ENCODE peak calls at places on chromosomes 5 and 9, in seven cellular contexts. Z is psoas muscle; M is HCT116; K is adrenal gland; O is AG04450; W is A673; A is CD4-positive, CD25-positive, alpha-beta regulatory T cell. U is an unnamed sample.

GRCh38 chr9:3909966-3910650 is 384.3 kb upstream of the RFX3 start:
- DNase-seq in W (no peak), Z (no peak), O (no peak), A (no peak), M (no peak), K (no peak), U (no peak)

GRCh38 chr5:169157064-169157463 is 143.9 kb downstream of the SLIT3 start:
- DNase-seq in W (no peak), K (no peak), M (no peak), O (no peak), Z (no peak), A (no peak), U (no peak)

GRCh38 chr9:122418016-122418415 is 47.2 kb downstream of the PTGS1 start:
- DNase-seq in K (no peak), W (no peak), M (no peak), Z (no peak), O (no peak), A (no peak), U (no peak)

GRCh38 chr5:150999704-151000452 is 20.5 kb upstream of the GPX3 start:
- DNase-seq in O (no peak), Z (peak), K (peak), M (no peak), W (no peak), A (no peak), U (no peak)

GRCh38 chr5:57307516-57307915 is 133.7 kb downstream of the GPBP1 start:
- DNase-seq in Z (no peak), W (no peak), A (no peak), M (no peak), O (no peak), K (no peak), U (no peak)

GRCh38 chr5:80282054-80282453 is 26.2 kb upstream of the SERINC5 start:
- DNase-seq in K (peak), M (no peak), A (no peak), W (no peak), Z (no peak), O (no peak), U (no peak)

GRCh38 chr5:108232805-108233204 is 149.1 kb downstream of the FBXL17 start:
- DNase-seq in O (no peak), K (no peak), M (no peak), A (no peak), Z (no peak), W (no peak), U (no peak)

GRCh38 chr9:107809859-107810492 is 320.4 kb upstream of the KLF4 start:
- DNase-seq in A (no peak), K (no peak), W (no peak), O (no peak), M (no peak), Z (no peak), U (no peak)

GRCh38 chr9:118990949-118991348 is 378.3 kb downstream of the BRINP1 start:
- DNase-seq in O (no peak), Z (no peak), A (no peak), K (no peak), M (no peak), W (no peak), U (no peak)

GRCh38 chr5:174925586-174925985 is 201.2 kb downstream of the MSX2 start:
- DNase-seq in O (no peak), K (no peak), M (no peak), W (no peak), Z (no peak), A (no peak), U (no peak)

GRCh38 chr5:178296066-178296465 is 63.5 kb upstream of the PHYKPL start:
- DNase-seq in K (no peak), A (no peak), W (no peak), M (no peak), Z (peak), O (no peak), U (no peak)

GRCh38 chr5:170107674-170108073 is 2.0 kb downstream of the FOXI1 start:
- DNase-seq in W (no peak), O (no peak), K (no peak), M (no peak), Z (no peak), A (no peak), U (no peak)

GRCh38 chr5:154375331-154376008 is 70.3 kb upstream of the SAP30L start:
- DNase-seq in A (no peak), K (no peak), Z (no peak), O (no peak), W (no peak), M (no peak), U (no peak)

GRCh38 chr5:122030251-122030650 is 47.8 kb downstream of the LOX start:
- DNase-seq in W (no peak), K (no peak), M (no peak), Z (no peak), A (no peak), O (no peak), U (no peak)

GRCh38 chr5:128538249-128539037 is 398 bp upstream of the FBN2 start:
- DNase-seq in K (peak), A (no peak), Z (peak), M (no peak), O (peak), W (peak), U (peak)

GRCh38 chr5:54844905-54845566 is 140.4 kb downstream of the ESM1 start:
- DNase-seq in M (peak), W (peak), K (no peak), Z (no peak), A (peak), O (peak), U (no peak)

GRCh38 chr9:97559111-97559514 is 57.6 kb downstream of the TMOD1 start:
- DNase-seq in K (no peak), M (no peak), W (no peak), A (no peak), Z (no peak), O (no peak), U (no peak)

GRCh38 chr5:72552041-72552557 is 44.9 kb upstream of the ZNF366 start:
- DNase-seq in Z (no peak), W (peak), M (no peak), K (no peak), A (no peak), O (no peak), U (no peak)

GRCh38 chr5:62340392-62340791 is 34.4 kb downstream of the KIF2A start:
- DNase-seq in M (peak), Z (no peak), K (no peak), O (no peak), A (peak), W (peak), U (no peak)

GRCh38 chr9:136051568-136052432 is 43.3 kb downstream of the NACC2 start:
- DNase-seq in Z (no peak), A (no peak), W (peak), O (peak), K (peak), M (peak), U (peak)

GRCh38 chr5:132751444-132751843 is 4.2 kb downstream of the CCNI2 start:
- DNase-seq in K (peak), A (peak), O (no peak), W (peak), Z (peak), M (no peak), U (no peak)

GRCh38 chr9:129237195-129237611 is 59.1 kb upstream of the IER5L start:
- DNase-seq in Z (peak), W (peak), A (peak), K (peak), M (no peak), O (no peak), U (no peak)

GRCh38 chr5:76372320-76373054 is 30.6 kb upstream of the IQGAP2 start:
- DNase-seq in O (peak), M (peak), K (peak), W (peak), Z (no peak), A (no peak), U (peak)

GRCh38 chr9:2337131-2337530 is 284.5 kb upstream of the VLDLR start:
- DNase-seq in K (no peak), O (no peak), W (no peak), M (no peak), Z (no peak), A (no peak), U (no peak)

GRCh38 chr9:115938479-115938878 is 215.1 kb upstream of the PAPPA start:
- DNase-seq in M (no peak), O (no peak), A (no peak), Z (no peak), K (no peak), W (no peak), U (no peak)

GRCh38 chr9:135328485-135329417 is 150.8 kb upstream of the PPP1R26 start:
- DNase-seq in W (no peak), Z (no peak), O (no peak), A (no peak), M (no peak), K (no peak), U (peak)

GRCh38 chr9:77750981-77751340 is 102.8 kb upstream of the GNA14 start:
- DNase-seq in A (no peak), K (no peak), Z (no peak), O (no peak), W (peak), M (no peak), U (no peak)

GRCh38 chr9:77750284-77750683 is 102.2 kb upstream of the GNA14 start:
- DNase-seq in A (no peak), O (no peak), K (no peak), W (no peak), M (no peak), Z (no peak), U (no peak)

GRCh38 chr9:77751341-77752091 is 103.4 kb upstream of the GNA14 start:
- DNase-seq in W (peak), Z (no peak), O (peak), M (peak), A (peak), K (peak), U (no peak)

GRCh38 chr9:77753183-77753582 is 105.1 kb upstream of the GNA14 start:
- DNase-seq in A (no peak), K (no peak), M (no peak), Z (no peak), O (no peak), W (no peak), U (no peak)

DNA sequence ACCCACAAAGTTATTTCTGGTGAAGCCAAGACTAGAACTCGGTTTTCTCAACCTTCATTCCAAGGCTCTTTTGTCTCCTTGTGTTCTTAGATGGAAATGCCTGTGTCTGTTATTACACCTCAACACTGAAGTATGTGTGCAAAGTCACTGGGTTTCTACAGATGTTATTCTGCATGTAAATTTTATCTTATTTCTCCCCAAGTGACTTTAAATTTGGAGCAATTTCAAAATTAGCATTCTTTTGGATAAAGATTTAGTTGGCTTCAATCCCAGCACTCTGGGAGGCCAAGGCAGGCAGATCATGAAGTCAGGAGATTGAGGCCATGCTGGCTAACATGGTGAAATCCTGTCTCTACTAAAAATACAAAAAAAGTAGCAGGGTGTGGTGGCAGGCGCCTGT is 104.4 kb upstream of the GNA14 start:
- DNase-seq in Z (no peak), K (peak), O (peak), W (peak), A (no peak), M (no peak), U (no peak)
- H3K27ac ChIP-seq in Z (no peak), K (peak), O (peak), W (peak), A (no peak), M (no peak), U (no peak)

DNA sequence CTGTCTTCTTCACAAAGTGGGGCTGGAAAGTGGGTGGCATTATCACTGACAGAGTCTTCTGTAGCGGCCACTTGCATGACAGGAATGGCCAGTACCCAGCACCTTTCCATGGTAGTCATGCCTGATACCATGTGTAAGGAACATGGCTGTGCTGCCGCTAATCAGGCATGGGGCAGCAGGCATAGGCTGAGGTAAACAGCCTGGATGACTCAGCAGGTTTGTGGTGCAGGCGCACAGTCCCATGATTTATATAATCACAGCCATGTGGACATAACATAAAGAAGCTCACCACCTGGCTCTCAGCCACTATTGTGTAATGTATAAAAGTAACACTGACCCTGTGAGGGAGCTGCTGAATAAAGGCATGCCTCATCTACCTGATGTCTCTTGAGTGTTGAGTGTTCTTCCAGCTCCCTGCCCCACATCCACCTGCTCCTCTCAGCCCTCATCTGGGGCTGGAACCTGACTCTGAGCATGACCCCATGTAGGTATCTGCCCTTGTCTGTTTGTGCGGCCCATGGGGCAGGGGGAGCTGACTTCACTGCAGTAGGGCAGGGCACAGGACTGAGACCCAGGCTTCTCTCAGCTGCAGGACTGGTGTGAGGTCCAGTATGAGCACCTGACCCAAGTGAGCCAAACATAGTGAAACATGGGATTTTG is 13.2 kb upstream of the ICE1 start:
- DNase-seq in M (no peak), A (peak), Z (no peak), K (peak), W (no peak), O (no peak), U (no peak)
- H3K4me3 ChIP-seq in M (no peak), A (no peak), Z (no peak), K (no peak), W (no peak), O (no peak), U (no peak)

DNA sequence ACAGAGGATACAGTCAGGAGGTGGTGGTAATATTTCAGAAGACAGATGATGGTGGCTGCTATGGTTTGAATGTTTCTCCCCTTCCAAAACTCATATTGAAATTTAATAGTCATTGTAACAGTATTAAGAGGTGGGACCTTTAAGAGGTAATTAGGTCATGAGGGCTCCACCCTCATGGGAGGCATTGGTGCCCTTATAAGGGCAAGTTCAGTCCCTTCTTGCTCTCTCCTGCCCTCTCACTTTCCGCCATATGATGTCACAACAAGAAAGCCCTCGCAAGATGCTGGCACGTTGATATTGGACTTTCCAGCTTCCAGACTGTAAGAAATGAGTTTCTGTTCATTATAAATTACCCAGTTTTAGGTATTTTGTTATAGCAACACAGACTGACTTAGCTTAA is 274.9 kb downstream of the PDE4D start:
- DNase-seq in O (no peak), K (no peak), W (no peak), Z (no peak), M (no peak), A (no peak), U (no peak)
- H3K27ac ChIP-seq in O (no peak), K (no peak), W (no peak), Z (peak), M (no peak), A (no peak), U (no peak)

GRCh38 chr5:153211052-153211451 is 279.4 kb upstream of the GRIA1 start:
- DNase-seq in K (no peak), Z (no peak), A (no peak), O (no peak), M (no peak), W (no peak), U (no peak)

GRCh38 chr5:153212471-153212870 is 278.0 kb upstream of the GRIA1 start:
- DNase-seq in Z (no peak), K (no peak), W (peak), A (no peak), O (no peak), M (no peak), U (no peak)

GRCh38 chr5:153209687-153210086 is 280.8 kb upstream of the GRIA1 start:
- DNase-seq in Z (no peak), K (no peak), O (no peak), A (no peak), W (no peak), M (no peak), U (no peak)

GRCh38 chr5:153209016-153209415 is 281.5 kb upstream of the GRIA1 start:
- DNase-seq in K (no peak), Z (no peak), M (no peak), W (no peak), O (no peak), A (no peak), U (no peak)
- H3K4me3 ChIP-seq in K (no peak), Z (no peak), M (no peak), W (no peak), O (no peak), A (no peak), U (no peak)

DNA sequence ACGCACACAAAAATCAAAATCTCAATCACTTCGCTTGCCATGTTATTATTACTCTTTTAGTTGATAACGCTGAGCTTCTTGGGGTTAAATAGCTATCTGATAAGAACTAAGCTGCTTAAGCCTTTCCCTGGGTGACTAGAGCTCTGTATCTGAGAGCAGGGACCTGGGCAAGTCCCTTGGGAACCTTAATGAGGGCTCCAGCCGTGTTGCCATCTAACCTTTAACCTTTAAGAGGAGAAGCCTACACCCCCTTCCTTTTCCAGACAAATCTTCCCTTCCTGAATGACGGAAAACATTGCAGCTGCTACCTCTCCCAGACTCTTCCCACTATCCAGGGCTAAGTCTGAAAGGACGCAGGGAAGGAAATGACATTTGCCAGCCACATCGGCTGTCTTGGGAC is 216.5 kb upstream of the RAI14 start:
- DNase-seq in K (no peak), M (no peak), W (no peak), Z (no peak), A (no peak), O (no peak), U (no peak)
- H3K27ac ChIP-seq in K (no peak), M (no peak), W (no peak), Z (no peak), A (no peak), O (no peak), U (no peak)

GRCh38 chr9:14433841-14434511 is 120.0 kb upstream of the NFIB start:
- DNase-seq in O (peak), K (peak), Z (no peak), W (peak), M (peak), A (no peak), U (no peak)

GRCh38 chr9:14434971-14435718 is 121.2 kb upstream of the NFIB start:
- DNase-seq in A (no peak), O (no peak), K (no peak), Z (no peak), W (no peak), M (no peak), U (no peak)

GRCh38 chr9:14435871-14436270 is 121.9 kb upstream of the NFIB start:
- DNase-seq in A (no peak), M (no peak), W (no peak), K (no peak), Z (no peak), O (no peak), U (no peak)

GRCh38 chr9:14437336-14438231 is 123.6 kb upstream of the NFIB start:
- DNase-seq in W (peak), K (peak), O (no peak), Z (no peak), A (no peak), M (no peak), U (no peak)

GRCh38 chr9:14433293-14433818 is 119.4 kb upstream of the NFIB start:
- DNase-seq in K (no peak), A (no peak), O (no peak), Z (no peak), M (no peak), W (peak), U (no peak)
- H3K4me3 ChIP-seq in K (no peak), A (no peak), O (no peak), Z (no peak), M (no peak), W (no peak), U (peak)

DNA sequence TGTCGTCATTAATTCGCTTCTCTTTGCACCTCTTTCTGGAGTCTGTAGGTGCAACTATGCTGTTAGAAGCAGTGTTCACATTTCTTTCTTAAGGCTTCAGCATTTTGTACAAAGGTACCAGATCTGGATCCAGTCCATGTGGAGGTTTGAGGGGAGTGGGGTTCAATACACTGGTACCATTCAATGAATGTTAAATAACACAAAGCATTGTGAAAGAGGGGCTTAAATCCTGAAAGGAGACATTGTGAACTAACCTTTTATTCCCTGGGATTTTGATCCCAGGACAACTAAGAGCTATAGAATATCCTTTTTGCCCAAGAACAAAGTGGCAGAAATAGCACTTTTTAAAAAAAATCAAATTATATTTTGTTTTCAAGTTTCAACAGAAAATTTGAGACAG is 107.7 kb upstream of the VCAN start:
- DNase-seq in W (no peak), M (no peak), A (no peak), Z (no peak), O (no peak), K (no peak), U (no peak)
- H3K27ac ChIP-seq in W (no peak), M (no peak), A (no peak), Z (no peak), O (no peak), K (no peak), U (no peak)

GRCh38 chr9:137412431-137412830 is 10.5 kb downstream of the EXD3 start:
- DNase-seq in K (no peak), M (no peak), O (no peak), Z (peak), W (no peak), A (no peak), U (no peak)

GRCh38 chr9:137411670-137412380 is 11.1 kb downstream of the EXD3 start:
- DNase-seq in M (peak), A (no peak), K (peak), W (peak), O (peak), Z (peak), U (peak)

GRCh38 chr9:137409515-137409914 is 13.4 kb downstream of the EXD3 start:
- DNase-seq in Z (no peak), W (no peak), M (no peak), K (no peak), O (no peak), A (no peak), U (peak)

GRCh38 chr9:137411260-137411659 is 11.7 kb downstream of the EXD3 start:
- DNase-seq in M (no peak), O (no peak), W (no peak), K (no peak), A (no peak), Z (peak), U (no peak)

GRCh38 chr9:137410891-137411249 is 12.1 kb downstream of the EXD3 start:
- DNase-seq in A (no peak), M (no peak), O (no peak), W (no peak), K (no peak), Z (no peak), U (no peak)
- H3K4me3 ChIP-seq in A (no peak), M (peak), O (no peak), W (no peak), K (no peak), Z (peak), U (no peak)

U was measured in upper lobe of left lung.